ENCODE peak calls at places on chromosome 16, in four cellular contexts. X is GM23338, K is GM12878, F is HL-60. U is an unnamed sample.

GRCh38 chr16:2236362-2237075 is at the start of gene DNASE1L2:
- DNase-seq in X (peak), K (no peak), F (no peak), U (no peak)

GRCh38 chr16:59973966-59974365 is 1239.8 kb upstream of the GOT2 start:
- DNase-seq in X (no peak), K (no peak), F (no peak), U (no peak)

GRCh38 chr16:74372953-74373846 is 2.9 kb upstream of the NPIPB15 start:
- DNase-seq in X (peak), K (no peak), F (no peak), U (no peak)

GRCh38 chr16:81513204-81514040 is 68.8 kb downstream of the CMIP start:
- DNase-seq in X (peak), K (no peak), F (no peak), U (no peak)

GRCh38 chr16:27492588-27492979 is 57.1 kb downstream of the GTF3C1 start:
- DNase-seq in X (peak), K (no peak), F (no peak), U (no peak)

GRCh38 chr16:78608305-78608776 is 508.9 kb downstream of the WWOX start:
- DNase-seq in X (no peak), K (no peak), F (no peak), U (no peak)

GRCh38 chr16:13612623-13613022 is 307.3 kb upstream of the ERCC4 start:
- DNase-seq in X (no peak), K (no peak), F (no peak), U (no peak)

GRCh38 chr16:78175287-78175686 is 75.8 kb downstream of the WWOX start:
- DNase-seq in X (no peak), K (no peak), F (no peak), U (no peak)

GRCh38 chr16:14101415-14101814 is 30.3 kb downstream of the MRTFB start:
- DNase-seq in X (no peak), K (no peak), F (no peak), U (no peak)

GRCh38 chr16:56450275-56450889 is 750 bp downstream of the NUDT21 start:
- DNase-seq in X (peak), K (no peak), F (peak), U (no peak)

GRCh38 chr16:89574681-89575246 is 794 bp upstream of the CPNE7 start:
- DNase-seq in X (peak), K (no peak), F (peak), U (peak)

GRCh38 chr16:80594756-80595155 is 54.0 kb downstream of the DYNLRB2 start:
- DNase-seq in X (no peak), K (no peak), F (no peak), U (no peak)

GRCh38 chr16:56888806-56889205 is 23.8 kb downstream of the SLC12A3 start:
- DNase-seq in X (no peak), K (peak), F (peak), U (peak)

GRCh38 chr16:22425036-22425801 is 50.8 kb upstream of the CDR2 start:
- DNase-seq in X (no peak), K (no peak), F (no peak), U (no peak)

GRCh38 chr16:2482181-2483107 is 7.5 kb downstream of the TBC1D24 start:
- DNase-seq in X (no peak), K (no peak), F (no peak), U (no peak)

GRCh38 chr16:10762336-10762995 is 18.8 kb downstream of the NUBP1 start:
- DNase-seq in X (no peak), K (no peak), F (no peak), U (no peak)

DNA sequence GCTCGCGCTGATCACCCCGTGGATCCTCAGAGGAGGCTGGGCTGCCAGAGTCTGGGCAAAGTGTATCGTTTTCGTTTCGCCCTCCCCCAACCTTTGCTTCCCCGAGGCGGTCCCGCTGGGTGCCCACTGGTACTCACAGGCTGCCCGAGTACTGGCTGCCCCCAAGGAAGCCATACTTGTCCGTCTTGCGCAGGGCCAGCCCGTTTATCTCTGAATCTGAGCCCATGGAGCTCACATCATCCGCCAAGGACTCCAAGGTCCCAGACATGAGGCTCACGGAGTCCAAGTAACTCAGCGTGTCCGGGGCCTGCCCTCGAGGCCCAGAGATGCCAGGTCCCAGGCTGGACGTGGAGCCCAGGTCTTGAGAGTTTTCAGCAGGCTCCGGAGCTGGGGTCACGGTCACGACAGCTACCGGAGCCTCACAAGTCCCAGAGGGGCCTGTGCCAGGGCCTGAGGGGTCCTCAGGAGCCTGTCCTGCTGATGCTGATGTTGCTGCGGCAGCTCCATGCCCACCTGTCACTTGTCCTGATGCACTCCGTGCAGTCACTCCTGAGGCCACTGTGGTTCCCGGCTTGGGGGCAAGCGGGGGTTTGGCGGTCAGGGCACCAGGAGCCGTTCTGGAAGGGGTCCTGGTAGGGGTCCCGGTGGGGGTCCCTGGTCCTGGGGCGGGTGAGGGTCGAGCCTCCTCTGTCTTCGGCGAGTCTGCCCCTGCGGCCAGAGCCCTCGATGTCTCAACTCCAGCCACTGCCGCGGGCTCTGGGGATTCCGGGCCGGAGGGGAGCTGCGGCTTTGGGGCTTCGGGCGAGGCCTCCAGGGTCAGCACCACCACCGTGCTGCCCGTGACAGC is 980 bp downstream of the TBC1D10B start:
- DNase-seq in X (peak), K (no peak), F (no peak), U (no peak)
- TF ChIP-seq POLR2AphosphoS5 in X (no peak), K (no peak), F (no peak), U (no peak)

GRCh38 chr16:83912152-83912948 is 13.4 kb downstream of the MLYCD start:
- DNase-seq in X (no peak), K (no peak), F (no peak), U (no peak)
- TF ChIP-seq POLR2AphosphoS5 in X (no peak), K (no peak), F (no peak), U (no peak)

GRCh38 chr16:49490321-49490705 is 116.7 kb downstream of the C16orf78 start:
- DNase-seq in X (no peak), K (no peak), F (no peak), U (no peak)

GRCh38 chr16:49492896-49493620 is 119.5 kb downstream of the C16orf78 start:
- DNase-seq in X (peak), K (no peak), F (no peak), U (no peak)

GRCh38 chr16:49492090-49492801 is 118.6 kb downstream of the C16orf78 start:
- DNase-seq in X (peak), K (no peak), F (no peak), U (peak)

GRCh38 chr16:49491111-49491670 is 117.6 kb downstream of the C16orf78 start:
- DNase-seq in X (peak), K (no peak), F (no peak), U (no peak)

GRCh38 chr16:49491736-49492089 is 118.1 kb downstream of the C16orf78 start:
- DNase-seq in X (peak), K (no peak), F (no peak), U (no peak)
- TF ChIP-seq POLR2AphosphoS5 in X (no peak), K (no peak), F (no peak), U (no peak)

GRCh38 chr16:68771922-68772681 is 35.0 kb downstream of the CDH1 start:
- DNase-seq in X (no peak), K (no peak), F (no peak), U (no peak)
- TF ChIP-seq POLR2AphosphoS5 in X (no peak), K (no peak), F (no peak), U (no peak)

DNA sequence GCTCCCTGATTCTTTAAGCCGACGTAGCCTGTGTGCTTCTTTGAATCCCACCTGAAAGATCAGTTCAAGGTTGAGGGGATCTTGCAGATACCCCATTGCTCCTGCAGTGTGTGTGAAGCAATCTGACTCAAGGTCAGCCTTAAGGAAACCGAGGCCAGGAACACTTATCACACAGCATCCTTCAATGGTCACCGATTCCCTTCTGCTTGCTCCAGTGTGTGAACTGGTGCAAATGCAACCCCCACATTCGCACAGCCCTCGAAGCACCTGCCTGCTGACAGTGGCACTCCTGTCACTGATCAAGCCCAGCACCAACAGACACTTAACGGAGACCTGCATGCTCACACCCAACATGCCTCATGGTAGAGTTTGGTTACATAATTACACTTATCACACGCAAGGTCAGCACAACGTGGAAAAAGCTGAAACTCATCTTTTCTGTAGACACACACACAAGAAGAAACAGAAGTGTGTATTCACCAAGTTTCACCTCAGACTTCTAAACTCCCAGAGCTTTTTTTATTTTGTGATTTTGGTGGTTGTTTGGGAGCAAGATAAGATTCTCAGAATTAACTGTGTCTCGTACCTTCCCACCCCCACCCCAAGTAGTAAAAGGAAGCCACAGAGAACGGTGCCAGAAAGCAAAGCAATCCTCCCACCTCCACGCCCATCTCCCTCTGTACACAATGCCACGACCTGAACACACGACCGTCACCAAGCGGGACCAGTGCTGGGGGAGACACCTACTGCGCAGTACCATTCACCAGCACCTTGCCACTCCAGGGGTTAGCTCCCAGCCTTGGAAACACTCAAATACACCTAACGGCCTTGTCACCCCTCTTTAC is 37.2 kb downstream of the LITAFD start:
- DNase-seq in X (no peak), K (no peak), F (no peak), U (no peak)
- TF ChIP-seq POLR2AphosphoS5 in X (peak), K (no peak), F (no peak), U (no peak)

DNA sequence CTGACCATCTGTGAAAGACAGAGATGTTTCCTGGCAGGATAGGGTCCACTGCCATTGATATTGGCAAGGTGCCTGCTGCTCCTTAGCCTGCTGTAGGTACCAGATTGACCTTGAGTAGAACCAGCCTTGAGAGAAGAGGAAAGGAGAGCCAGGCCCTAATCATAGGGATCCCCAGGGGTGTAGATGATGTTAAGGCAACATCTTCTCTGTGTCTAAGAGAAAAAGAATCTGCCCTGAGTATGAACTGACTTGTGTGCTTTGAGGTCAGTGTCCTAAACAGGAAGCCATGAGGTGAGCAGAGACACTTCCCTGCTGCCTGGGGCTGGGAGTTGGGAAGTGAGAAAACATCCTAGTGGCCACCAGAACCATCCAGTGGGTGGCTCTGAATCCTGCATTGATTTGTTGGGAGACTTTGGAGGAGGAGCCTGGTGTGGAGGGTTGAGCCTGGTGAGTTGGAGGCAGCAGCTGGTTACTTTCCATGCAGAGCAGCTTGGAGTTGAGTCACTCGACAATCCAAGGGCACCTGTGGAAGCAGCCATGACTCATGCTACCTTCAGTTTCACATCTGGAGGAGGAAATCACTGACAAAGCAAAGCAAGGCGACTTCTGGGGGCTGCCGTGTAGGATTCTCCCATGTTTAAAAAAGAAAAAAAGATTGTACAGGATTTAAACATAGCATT is 47.8 kb downstream of the BMERB1 start:
- DNase-seq in X (peak), K (no peak), F (no peak), U (no peak)
- TF ChIP-seq POLR2AphosphoS5 in X (no peak), K (no peak), F (no peak), U (no peak)

DNA sequence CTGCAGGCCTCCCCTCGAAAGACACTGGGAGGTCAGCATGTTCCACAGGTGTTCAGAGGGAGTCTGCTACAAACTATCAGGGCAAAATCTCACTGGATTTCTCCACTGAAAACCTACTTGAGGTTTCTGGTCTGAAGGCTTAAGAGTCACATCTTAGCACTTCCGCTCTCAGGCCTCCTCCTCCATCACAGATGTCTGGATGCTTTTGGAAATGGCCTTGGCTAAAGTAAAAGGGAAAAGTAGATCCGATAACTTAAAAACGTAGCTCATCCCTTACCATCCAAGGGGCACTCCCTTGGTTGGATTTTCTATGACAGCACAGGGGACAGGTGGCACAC is 14.4 kb downstream of the GINS2 start:
- DNase-seq in X (no peak), K (no peak), F (no peak), U (no peak)
- TF ChIP-seq POLR2AphosphoS5 in X (no peak), K (no peak), F (peak), U (no peak)

GRCh38 chr16:800834-801488 is 427 bp upstream of the GNG13 start:
- DNase-seq in X (no peak), K (no peak), F (no peak), U (no peak)
- TF ChIP-seq POLR2AphosphoS5 in X (no peak), K (no peak), F (no peak), U (no peak)